ENCODE peak calls at places on chromosomes 16 and 17, in four cellular contexts. O is T-helper 1 cell, U is EL, X is NCI-H1105 treated with DMSO at 0.1 percent for 48 hours. H is an unnamed sample.

GRCh38 chr17:27038676-27039075 is 255.2 kb upstream of the WSB1 start:
- DNase-seq in O (no peak), U (no peak), X (peak; percentile 1), H (peak; percentile 25)

GRCh38 chr16:74931445-74931844 is 53.5 kb downstream of the WDR59 start:
- DNase-seq in O (no peak), U (no peak), X (no peak), H (no peak)

GRCh38 chr16:24544640-24545039 is 5.3 kb downstream of the RBBP6 start:
- DNase-seq in O (no peak), U (peak; percentile 49), X (no peak), H (no peak)

GRCh38 chr17:44840274-44840673 is 7.4 kb upstream of the HIGD1B start:
- DNase-seq in O (no peak), U (no peak), X (no peak), H (no peak)

GRCh38 chr17:77145635-77146632 is 5.2 kb downstream of the SEC14L1 start:
- DNase-seq in O (no peak), U (peak; percentile 91), X (no peak), H (peak; percentile 84)

GRCh38 chr17:835263-835662 is 53.1 kb downstream of the MRM3 start:
- DNase-seq in O (no peak), U (peak; percentile 99), X (no peak), H (peak; percentile 97)

GRCh38 chr17:50186661-50187402 is 14.6 kb downstream of the COL1A1 start:
- DNase-seq in O (no peak), U (peak; percentile 60), X (no peak), H (no peak)

GRCh38 chr17:45948881-45949624 is 50.0 kb upstream of the STH start:
- DNase-seq in O (peak; percentile 37), U (peak; percentile 71), X (no peak), H (peak; percentile 52)

GRCh38 chr16:21301168-21301894 is 23.2 kb upstream of the CRYM start:
- DNase-seq in O (no peak), U (peak; percentile 78), X (peak; percentile 56), H (peak; percentile 83)

GRCh38 chr16:60648260-60648659 is 1388.0 kb downstream of the CDH8 start:
- DNase-seq in O (no peak), U (no peak), X (no peak), H (peak; percentile 33)

GRCh38 chr17:17853811-17854527 is 17.2 kb upstream of the SREBF1 start:
- DNase-seq in O (no peak), U (peak; percentile 66), X (no peak), H (no peak)

GRCh38 chr16:24815052-24815451 is 30.7 kb upstream of the SLC5A11 start:
- DNase-seq in O (no peak), U (no peak), X (peak; percentile 76), H (no peak)

GRCh38 chr17:55157165-55157564 is 107.6 kb upstream of the HLF start:
- DNase-seq in O (no peak), U (peak; percentile 27), X (no peak), H (peak; percentile 25)

GRCh38 chr16:4244254-4244812 is 2.5 kb upstream of the SRL start:
- DNase-seq in O (no peak), U (no peak), X (peak; percentile 32), H (no peak)

H was measured in A172.